ENCODE peak calls at places on chromosomes 16 and 17, in seven cellular contexts. K is dermis blood vessel endothelial cell; X is HEK293T; M is neuronal stem cell; L is stimulated activated CD8-positive, alpha-beta memory T cell treated with anti-CD3 and anti-CD28 coated beads, Interleukin-12 subunit alpha, Interleukin-12 subunit beta, amount 100 ng/mL, for 4 hours; R is activated CD4-positive, alpha-beta T cell treated with anti-CD3 and anti-CD28 coated beads for 36 hours; S is T-helper 9 cell. F is an unnamed sample.

GRCh38 chr17:75392559-75392958 is 12.9 kb downstream of the GRB2 start:
- DNase-seq in K (no peak), X (no peak), M (no peak), L (no peak), R (no peak), S (no peak), F (no peak)

GRCh38 chr16:70661918-70662641 is 15.7 kb downstream of the IL34 start:
- DNase-seq in K (no peak), X (no peak), M (no peak), L (no peak), R (no peak), S (no peak), F (no peak)

GRCh38 chr17:2222901-2223616 is 80.5 kb downstream of the SMG6 start:
- DNase-seq in K (peak), X (no peak), M (no peak), L (peak), R (peak), S (peak), F (no peak)

GRCh38 chr16:5354645-5355044 is 257.1 kb upstream of the EEF2KMT start:
- DNase-seq in K (no peak), X (no peak), M (no peak), L (no peak), R (no peak), S (no peak), F (no peak)

GRCh38 chr16:12804395-12804794 is 708 bp upstream of the CPPED1 start:
- DNase-seq in K (no peak), X (no peak), M (no peak), L (no peak), R (no peak), S (no peak), F (no peak)

GRCh38 chr16:65415460-65415859 is 293.6 kb upstream of the CDH11 start:
- DNase-seq in K (no peak), X (no peak), M (no peak), L (no peak), R (no peak), S (no peak), F (no peak)

GRCh38 chr17:61532818-61533217 is 58.2 kb downstream of the NACA2 start:
- DNase-seq in K (no peak), X (peak), M (no peak), L (no peak), R (no peak), S (no peak), F (no peak)

GRCh38 chr17:69434164-69434579 is 19.7 kb downstream of the MAP2K6 start:
- DNase-seq in K (peak), X (peak), M (no peak), L (no peak), R (no peak), S (no peak), F (no peak)

GRCh38 chr17:39054111-39054645 is 87.0 kb upstream of the FBXO47 start:
- DNase-seq in K (no peak), X (no peak), M (no peak), L (no peak), R (no peak), S (no peak), F (no peak)

GRCh38 chr17:77609553-77610517 is 348.7 kb upstream of the TNRC6C start:
- DNase-seq in K (no peak), X (no peak), M (no peak), L (peak), R (peak), S (peak), F (peak)

GRCh38 chr17:56478836-56479447 is 114.6 kb upstream of the NOG start:
- DNase-seq in K (peak), X (peak), M (peak), L (no peak), R (peak), S (no peak), F (peak)

GRCh38 chr17:2406903-2407790 is 6.3 kb upstream of the MNT start:
- DNase-seq in K (peak), X (no peak), M (no peak), L (no peak), R (peak), S (no peak), F (no peak)

GRCh38 chr17:79793924-79794304 is 3.0 kb downstream of the CBX8 start:
- DNase-seq in K (no peak), X (peak), M (no peak), L (no peak), R (no peak), S (no peak), F (no peak)

GRCh38 chr17:55269894-55270293 is 5.1 kb downstream of the HLF start:
- DNase-seq in K (no peak), X (no peak), M (no peak), L (no peak), R (no peak), S (no peak), F (no peak)

GRCh38 chr17:10107320-10108165 is 90.9 kb downstream of the GAS7 start:
- DNase-seq in K (no peak), X (no peak), M (no peak), L (no peak), R (no peak), S (no peak), F (no peak)

GRCh38 chr16:56871172-56871593 is 6.2 kb downstream of the SLC12A3 start:
- DNase-seq in K (peak), X (no peak), M (no peak), L (no peak), R (peak), S (no peak), F (no peak)

GRCh38 chr17:42706732-42707131 is 24.4 kb downstream of the CNTNAP1 start:
- DNase-seq in K (no peak), X (no peak), M (no peak), L (no peak), R (peak), S (peak), F (no peak)

GRCh38 chr17:79993390-79994221 is 42.1 kb downstream of the TBC1D16 start:
- DNase-seq in K (no peak), X (peak), M (no peak), L (peak), R (peak), S (no peak), F (no peak)

GRCh38 chr16:55825115-55825728 is 7.7 kb downstream of the CES1 start:
- DNase-seq in K (no peak), X (no peak), M (no peak), L (no peak), R (no peak), S (no peak), F (no peak)

GRCh38 chr17:79202476-79202875 is 127.9 kb downstream of the ENGASE start:
- DNase-seq in K (no peak), X (no peak), M (no peak), L (no peak), R (no peak), S (no peak), F (no peak)

GRCh38 chr16:74607310-74607966 is 524 bp upstream of the GLG1 start:
- DNase-seq in K (no peak), X (no peak), M (no peak), L (no peak), R (no peak), S (no peak), F (no peak)

F was measured in K562.